ENCODE peak calls at places on chromosomes 7 and 10, in four cellular contexts. One of them, this sample, is unnamed.

GRCh38 chr7:19026888-19027287 is 90.5 kb downstream of the TWIST1 start:
- DNase-seq in K562: no peak
- DNase-seq in HCT116: no peak
- DNase-seq in GM12878: no peak
- DNase-seq in this sample: no peak

GRCh38 chr7:148854975-148855374 is 29.1 kb downstream of the EZH2 start:
- DNase-seq in GM12878: no peak
- DNase-seq in K562: no peak
- DNase-seq in HCT116: no peak
- DNase-seq in this sample: no peak

GRCh38 chr7:22255342-22255741 is 101.6 kb downstream of the RAPGEF5 start:
- DNase-seq in HCT116: no peak
- DNase-seq in K562: no peak
- DNase-seq in GM12878: no peak
- DNase-seq in this sample: no peak

GRCh38 chr10:68327889-68328786 is 3.7 kb upstream of the HNRNPH3 start:
- DNase-seq in HCT116: peak
- DNase-seq in K562: no peak
- DNase-seq in GM12878: no peak
- DNase-seq in this sample: no peak

GRCh38 chr10:75904499-75905283 is 473.3 kb downstream of the LRMDA start:
- DNase-seq in GM12878: no peak
- DNase-seq in HCT116: no peak
- DNase-seq in K562: no peak
- DNase-seq in this sample: no peak

GRCh38 chr7:30594055-30594539 is 581 bp upstream of the GARS1 start:
- DNase-seq in K562: peak
- DNase-seq in HCT116: no peak
- DNase-seq in GM12878: peak
- DNase-seq in this sample: no peak

GRCh38 chr10:102633282-102633681 is 11.0 kb upstream of the TRIM8 start:
- DNase-seq in GM12878: no peak
- DNase-seq in K562: no peak
- DNase-seq in HCT116: no peak
- DNase-seq in this sample: no peak

GRCh38 chr7:122588621-122589020 is 110.3 kb downstream of the RNF133 start:
- DNase-seq in HCT116: no peak
- DNase-seq in GM12878: no peak
- DNase-seq in K562: no peak
- DNase-seq in this sample: no peak

GRCh38 chr7:138834583-138834982 is 36.6 kb upstream of the ATP6V0A4 start:
- DNase-seq in K562: no peak
- DNase-seq in HCT116: no peak
- DNase-seq in GM12878: no peak
- DNase-seq in this sample: no peak

GRCh38 chr7:74502216-74502891 is 48.6 kb downstream of the GTF2IRD1 start:
- DNase-seq in HCT116: no peak
- DNase-seq in K562: no peak
- DNase-seq in GM12878: no peak
- DNase-seq in this sample: no peak

GRCh38 chr10:88232029-88232895 is 350.9 kb downstream of the RNLS start:
- DNase-seq in K562: no peak
- DNase-seq in GM12878: no peak
- DNase-seq in HCT116: no peak
- DNase-seq in this sample: no peak

GRCh38 chr7:84002348-84002747 is 192.2 kb downstream of the SEMA3A start:
- DNase-seq in K562: no peak
- DNase-seq in GM12878: no peak
- DNase-seq in HCT116: no peak
- DNase-seq in this sample: no peak

GRCh38 chr7:66736892-66737291 is 3.6 kb upstream of the RABGEF1 start:
- DNase-seq in K562: no peak
- DNase-seq in HCT116: no peak
- DNase-seq in GM12878: no peak
- DNase-seq in this sample: no peak

GRCh38 chr10:93496322-93497041 is at the start of gene CEP55:
- DNase-seq in K562: peak
- DNase-seq in HCT116: peak
- DNase-seq in GM12878: peak
- DNase-seq in this sample: peak

GRCh38 chr10:132712698-132713232 is 73.2 kb downstream of the NKX6-2 start:
- DNase-seq in K562: no peak
- DNase-seq in GM12878: no peak
- DNase-seq in HCT116: no peak
- DNase-seq in this sample: no peak

GRCh38 chr7:17441557-17441956 is 143.1 kb downstream of the AHR start:
- DNase-seq in K562: no peak
- DNase-seq in GM12878: no peak
- DNase-seq in HCT116: no peak
- DNase-seq in this sample: no peak

GRCh38 chr7:142711722-142712616 is 37.3 kb upstream of the PRSS1 start:
- DNase-seq in K562: peak
- DNase-seq in HCT116: peak
- DNase-seq in GM12878: no peak
- DNase-seq in this sample: no peak

GRCh38 chr10:17836917-17837316 is 27.8 kb downstream of the MRC1 start:
- DNase-seq in GM12878: no peak
- DNase-seq in HCT116: no peak
- DNase-seq in K562: no peak
- DNase-seq in this sample: peak

GRCh38 chr10:33263453-33263852 is 71.0 kb downstream of the NRP1 start:
- DNase-seq in GM12878: no peak
- DNase-seq in K562: no peak
- DNase-seq in HCT116: no peak
- DNase-seq in this sample: no peak

GRCh38 chr7:142603870-142604448 is 145.3 kb upstream of the PRSS1 start:
- DNase-seq in K562: peak
- DNase-seq in HCT116: peak
- DNase-seq in GM12878: no peak
- DNase-seq in this sample: peak

GRCh38 chr7:115475774-115476407 is 554.0 kb downstream of the MDFIC start:
- DNase-seq in GM12878: no peak
- DNase-seq in K562: no peak
- DNase-seq in HCT116: no peak
- DNase-seq in this sample: no peak

GRCh38 chr7:142696456-142697179 is 52.7 kb upstream of the PRSS1 start:
- DNase-seq in K562: no peak
- DNase-seq in HCT116: no peak
- DNase-seq in GM12878: no peak
- DNase-seq in this sample: no peak

GRCh38 chr10:71092812-71093391 is 119.5 kb upstream of the UNC5B start:
- DNase-seq in GM12878: no peak
- DNase-seq in K562: peak
- DNase-seq in HCT116: no peak
- DNase-seq in this sample: no peak

GRCh38 chr10:132185601-132186487 is 904 bp upstream of the DPYSL4 start:
- DNase-seq in GM12878: no peak
- DNase-seq in HCT116: peak
- DNase-seq in K562: peak
- DNase-seq in this sample: no peak

GRCh38 chr10:23448802-23449570 is 10.1 kb downstream of the OTUD1 start:
- DNase-seq in HCT116: no peak
- DNase-seq in K562: no peak
- DNase-seq in GM12878: peak
- DNase-seq in this sample: no peak

GRCh38 chr7:155644971-155645509 is 579 bp downstream of the RBM33 start:
- DNase-seq in HCT116: no peak
- DNase-seq in GM12878: no peak
- DNase-seq in K562: peak
- DNase-seq in this sample: no peak

GRCh38 chr10:121919666-121920065 is 8.2 kb downstream of the ATE1 start:
- DNase-seq in HCT116: no peak
- DNase-seq in GM12878: no peak
- DNase-seq in K562: no peak
- DNase-seq in this sample: no peak

GRCh38 chr10:18476283-18476682 is 175.1 kb downstream of the NSUN6 start:
- DNase-seq in HCT116: no peak
- DNase-seq in GM12878: no peak
- DNase-seq in K562: no peak
- DNase-seq in this sample: no peak

GRCh38 chr10:60246382-60246781 is 143.3 kb downstream of the ANK3 start:
- DNase-seq in GM12878: no peak
- DNase-seq in K562: no peak
- DNase-seq in HCT116: no peak
- DNase-seq in this sample: no peak

GRCh38 chr7:111014074-111014473 is 76.9 kb upstream of the LRRN3 start:
- DNase-seq in K562: no peak
- DNase-seq in GM12878: no peak
- DNase-seq in HCT116: no peak
- DNase-seq in this sample: no peak

GRCh38 chr7:129784783-129785456 is 167.8 kb downstream of the UBE2H start:
- DNase-seq in K562: peak
- DNase-seq in HCT116: no peak
- DNase-seq in GM12878: peak
- DNase-seq in this sample: no peak

GRCh38 chr10:69644658-69645295 is 14.7 kb downstream of the FAM241B start:
- DNase-seq in K562: peak
- DNase-seq in HCT116: peak
- DNase-seq in GM12878: no peak
- DNase-seq in this sample: no peak

GRCh38 chr10:69646688-69647060 is 16.6 kb downstream of the FAM241B start:
- DNase-seq in K562: no peak
- DNase-seq in GM12878: no peak
- DNase-seq in HCT116: no peak
- DNase-seq in this sample: no peak

GRCh38 chr10:69645751-69646687 is 16.0 kb downstream of the FAM241B start:
- DNase-seq in GM12878: no peak
- DNase-seq in K562: no peak
- DNase-seq in HCT116: no peak
- DNase-seq in this sample: no peak

GRCh38 chr10:69643779-69644657 is 14.0 kb downstream of the FAM241B start:
- DNase-seq in K562: no peak
- DNase-seq in GM12878: no peak
- DNase-seq in HCT116: no peak
- DNase-seq in this sample: no peak

DNA sequence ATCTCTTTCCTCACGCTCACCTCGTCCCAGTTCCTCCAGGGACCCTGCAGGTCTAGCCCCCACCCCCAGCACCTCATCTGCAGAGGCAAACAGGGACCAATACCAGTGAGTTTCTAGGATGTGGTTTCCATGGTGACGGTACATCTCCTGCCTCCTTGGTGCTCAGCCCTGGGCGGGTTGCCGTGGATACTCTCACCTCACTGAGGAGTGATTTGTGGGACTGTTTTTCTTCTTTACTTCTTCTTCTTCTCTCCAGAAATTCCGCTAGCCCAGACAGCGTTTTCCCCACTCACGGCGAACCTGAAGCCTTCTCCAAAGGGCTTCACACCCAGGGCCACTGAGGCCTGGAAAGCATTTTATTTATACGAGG is 15.2 kb downstream of the FAM241B start:
- DNase-seq in K562: no peak
- DNase-seq in HCT116: no peak
- DNase-seq in GM12878: no peak
- DNase-seq in this sample: no peak
- TF ChIP-seq EGR1 in K562: no peak
- TF ChIP-seq EGR1 in HCT116: no peak
- TF ChIP-seq EGR1 in GM12878: no peak
- TF ChIP-seq EGR1 in this sample: no peak

GRCh38 chr10:126196225-126196624 is 192.1 kb downstream of the ADAM12 start:
- DNase-seq in GM12878: no peak
- DNase-seq in HCT116: no peak
- DNase-seq in K562: no peak
- DNase-seq in this sample: no peak

GRCh38 chr10:126187399-126187798 is 200.9 kb downstream of the ADAM12 start:
- DNase-seq in GM12878: no peak
- DNase-seq in K562: no peak
- DNase-seq in HCT116: no peak
- DNase-seq in this sample: no peak

GRCh38 chr10:126188679-126189200 is 199.5 kb downstream of the ADAM12 start:
- DNase-seq in HCT116: no peak
- DNase-seq in K562: no peak
- DNase-seq in GM12878: no peak
- DNase-seq in this sample: no peak

GRCh38 chr10:126186746-126187145 is 201.5 kb downstream of the ADAM12 start:
- DNase-seq in GM12878: no peak
- DNase-seq in K562: no peak
- DNase-seq in HCT116: no peak
- DNase-seq in this sample: no peak

GRCh38 chr10:126191192-126191591 is 197.1 kb downstream of the ADAM12 start:
- DNase-seq in K562: no peak
- DNase-seq in HCT116: no peak
- DNase-seq in GM12878: no peak
- DNase-seq in this sample: no peak
- TF ChIP-seq EGR1 in K562: no peak
- TF ChIP-seq EGR1 in HCT116: no peak
- TF ChIP-seq EGR1 in GM12878: no peak
- TF ChIP-seq EGR1 in this sample: no peak

GRCh38 chr7:32462451-32462850 is 27.7 kb downstream of the LSM5 start:
- DNase-seq in GM12878: no peak
- DNase-seq in HCT116: no peak
- DNase-seq in K562: no peak
- DNase-seq in this sample: no peak
- TF ChIP-seq EGR1 in GM12878: no peak
- TF ChIP-seq EGR1 in HCT116: no peak
- TF ChIP-seq EGR1 in K562: no peak
- TF ChIP-seq EGR1 in this sample: no peak

GRCh38 chr10:34710391-34710751 is 104.7 kb downstream of the PARD3 start:
- DNase-seq in HCT116: no peak
- DNase-seq in GM12878: no peak
- DNase-seq in K562: no peak
- DNase-seq in this sample: no peak
- TF ChIP-seq EGR1 in HCT116: no peak
- TF ChIP-seq EGR1 in GM12878: no peak
- TF ChIP-seq EGR1 in K562: no peak
- TF ChIP-seq EGR1 in this sample: no peak

DNA sequence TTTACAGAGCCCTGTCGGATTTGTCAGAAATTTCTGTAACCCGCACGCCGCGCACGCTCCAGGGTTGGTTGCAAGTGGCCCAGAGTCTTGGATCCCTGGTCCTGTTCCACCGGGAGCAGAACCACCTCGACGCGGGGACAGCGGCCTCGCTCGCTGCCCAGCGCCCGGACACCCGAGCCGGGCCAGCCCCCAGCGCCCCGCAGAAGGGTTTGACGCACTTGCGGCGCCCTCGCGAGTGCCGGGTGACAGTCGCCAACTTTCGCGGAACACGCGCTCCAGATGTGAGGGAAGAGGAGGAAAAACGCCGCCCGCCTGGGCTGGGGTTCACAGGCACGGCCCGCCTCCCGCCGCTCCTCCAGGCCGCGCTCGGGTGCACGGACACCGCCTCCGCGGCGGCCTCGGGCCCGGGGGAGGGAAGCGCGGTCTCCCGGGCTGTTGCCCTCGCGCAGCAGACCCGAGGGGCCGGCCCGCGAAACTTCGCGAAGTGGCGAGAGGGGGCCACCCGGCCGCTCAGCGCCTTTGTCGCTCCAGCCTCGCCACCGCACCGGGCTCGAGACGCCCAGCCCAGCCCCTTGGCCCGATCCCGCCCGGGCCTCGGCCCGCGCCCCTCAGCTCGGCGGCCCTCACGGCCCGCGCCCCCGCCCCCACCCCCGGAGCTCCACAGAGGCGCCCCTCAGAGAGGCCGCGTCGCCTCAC is 514 bp downstream of the RNF216 start:
- DNase-seq in HCT116: no peak
- DNase-seq in K562: no peak
- DNase-seq in GM12878: no peak
- DNase-seq in this sample: no peak
- TF ChIP-seq EGR1 in HCT116: no peak
- TF ChIP-seq EGR1 in K562: no peak
- TF ChIP-seq EGR1 in GM12878: no peak
- TF ChIP-seq EGR1 in this sample: no peak